ENCODE peak calls at places on chromosomes 2 and 18, in five cellular contexts. L is body of pancreas, O is Caco-2, S is cardiac fibroblast, K is GM12865. T is an unnamed sample.

GRCh38 chr2:95530734-95531133 is 46.2 kb upstream of the TRIM43B start:
- DNase-seq in L (no peak), O (no peak), S (peak; percentile 25), K (peak; percentile 79), T (peak; percentile 8)

GRCh38 chr2:106124126-106124756 is 69.9 kb downstream of the UXS1 start:
- DNase-seq in L (no peak), O (no peak), S (no peak), K (no peak), T (no peak)

GRCh38 chr18:58612239-58613055 is 16.4 kb downstream of the ALPK2 start:
- DNase-seq in L (no peak), O (no peak), S (no peak), K (no peak), T (no peak)

GRCh38 chr18:3097082-3097481 is 84.1 kb upstream of the LPIN2 start:
- DNase-seq in L (no peak), O (no peak), S (no peak), K (no peak), T (peak; percentile 24)

GRCh38 chr18:12703714-12704113 is 872 bp downstream of the PSMG2 start:
- DNase-seq in L (no peak), O (no peak), S (peak; percentile 16), K (peak; percentile 29), T (peak; percentile 24)

GRCh38 chr2:217222511-217222910 is 362.6 kb upstream of the TNP1 start:
- DNase-seq in L (no peak), O (no peak), S (no peak), K (peak; percentile 90), T (peak; percentile 91)

GRCh38 chr2:149814049-149814448 is 226.5 kb upstream of the MMADHC start:
- DNase-seq in L (no peak), O (no peak), S (no peak), K (no peak), T (no peak)

GRCh38 chr18:692841-693240 is 19.6 kb downstream of the ENOSF1 start:
- DNase-seq in L (no peak), O (no peak), S (no peak), K (no peak), T (no peak)

GRCh38 chr2:18749912-18750526 is 160.7 kb upstream of the NT5C1B start:
- DNase-seq in L (peak; percentile 65), O (peak; percentile 69), S (peak; percentile 82), K (peak; percentile 48), T (peak; percentile 58)

GRCh38 chr2:239327536-239328305 is 73.1 kb downstream of the HDAC4 start:
- DNase-seq in L (peak; percentile 14), O (no peak), S (no peak), K (no peak), T (no peak)

GRCh38 chr2:61361068-61361467 is 109.8 kb downstream of the USP34 start:
- DNase-seq in L (no peak), O (no peak), S (no peak), K (no peak), T (no peak)

GRCh38 chr2:217070043-217070430 is 210.2 kb upstream of the TNP1 start:
- DNase-seq in L (no peak), O (no peak), S (no peak), K (no peak), T (no peak)

GRCh38 chr2:165373322-165374025 is 96.0 kb upstream of the CSRNP3 start:
- DNase-seq in L (no peak), O (no peak), S (no peak), K (no peak), T (no peak)

GRCh38 chr2:33670392-33670937 is 71.4 kb upstream of the FAM98A start:
- DNase-seq in L (no peak), O (peak; percentile 41), S (no peak), K (peak; percentile 15), T (peak; percentile 19)

GRCh38 chr2:230931556-230932231 is 6.7 kb upstream of the GPR55 start:
- DNase-seq in L (no peak), O (no peak), S (no peak), K (no peak), T (no peak)

GRCh38 chr2:129767987-129768386 is 211.5 kb upstream of the RAB6C start:
- DNase-seq in L (no peak), O (no peak), S (no peak), K (no peak), T (no peak)

GRCh38 chr2:15588329-15588919 is 3.2 kb upstream of the DDX1 start:
- DNase-seq in L (peak; percentile 68), O (peak; percentile 77), S (peak; percentile 58), K (peak; percentile 26), T (peak; percentile 65)

GRCh38 chr2:25274868-25275574 is 66.7 kb downstream of the DNMT3A start:
- DNase-seq in L (no peak), O (no peak), S (peak; percentile 45), K (peak; percentile 56), T (peak; percentile 74)

GRCh38 chr18:59127047-59127446 is 12.6 kb upstream of the SEC11C start:
- DNase-seq in L (no peak), O (peak; percentile 1), S (no peak), K (no peak), T (no peak)

GRCh38 chr2:16350211-16350610 is 315.4 kb downstream of the CYRIA start:
- DNase-seq in L (no peak), O (no peak), S (no peak), K (no peak), T (no peak)

GRCh38 chr2:61727746-61728145 is 126.1 kb downstream of the FAM161A start:
- DNase-seq in L (no peak), O (no peak), S (no peak), K (peak; percentile 26), T (peak; percentile 40)

GRCh38 chr2:32792416-32792815 is 154.3 kb upstream of the LTBP1 start:
- DNase-seq in L (no peak), O (no peak), S (peak; percentile 74), K (no peak), T (no peak)

GRCh38 chr2:237662671-237663093 is 35.3 kb downstream of the LRRFIP1 start:
- DNase-seq in L (peak; percentile 94), O (peak; percentile 62), S (peak; percentile 94), K (peak; percentile 33), T (peak; percentile 78)

GRCh38 chr2:19127616-19128015 is 230.8 kb downstream of the OSR1 start:
- DNase-seq in L (no peak), O (no peak), S (no peak), K (no peak), T (no peak)

GRCh38 chr2:145356046-145356445 is 836.1 kb upstream of the ZEB2 start:
- DNase-seq in L (no peak), O (no peak), S (no peak), K (no peak), T (no peak)

GRCh38 chr18:78927156-78927555 is 52.5 kb upstream of the SALL3 start:
- DNase-seq in L (no peak), O (no peak), S (no peak), K (no peak), T (peak; percentile 60)

GRCh38 chr2:181552808-181553207 is 95.6 kb downstream of the ITGA4 start:
- DNase-seq in L (no peak), O (no peak), S (no peak), K (no peak), T (no peak)

GRCh38 chr2:129006901-129007300 is 688.2 kb upstream of the HS6ST1 start:
- DNase-seq in L (no peak), O (no peak), S (no peak), K (no peak), T (no peak)

GRCh38 chr18:7878265-7879173 is 311.4 kb downstream of the PTPRM start:
- DNase-seq in L (no peak), O (no peak), S (no peak), K (no peak), T (no peak)

GRCh38 chr2:206642075-206643025 is at the start of gene FAM237A:
- DNase-seq in L (peak; percentile 39), O (peak; percentile 57), S (peak; percentile 74), K (peak; percentile 15), T (peak; percentile 38)
- H3K4me3 ChIP-seq in L (no peak within 1 kb of the TSS), O (no peak within 1 kb of the TSS), S (no peak within 1 kb of the TSS), K (no peak within 1 kb of the TSS), T (no peak within 1 kb of the TSS)

DNA sequence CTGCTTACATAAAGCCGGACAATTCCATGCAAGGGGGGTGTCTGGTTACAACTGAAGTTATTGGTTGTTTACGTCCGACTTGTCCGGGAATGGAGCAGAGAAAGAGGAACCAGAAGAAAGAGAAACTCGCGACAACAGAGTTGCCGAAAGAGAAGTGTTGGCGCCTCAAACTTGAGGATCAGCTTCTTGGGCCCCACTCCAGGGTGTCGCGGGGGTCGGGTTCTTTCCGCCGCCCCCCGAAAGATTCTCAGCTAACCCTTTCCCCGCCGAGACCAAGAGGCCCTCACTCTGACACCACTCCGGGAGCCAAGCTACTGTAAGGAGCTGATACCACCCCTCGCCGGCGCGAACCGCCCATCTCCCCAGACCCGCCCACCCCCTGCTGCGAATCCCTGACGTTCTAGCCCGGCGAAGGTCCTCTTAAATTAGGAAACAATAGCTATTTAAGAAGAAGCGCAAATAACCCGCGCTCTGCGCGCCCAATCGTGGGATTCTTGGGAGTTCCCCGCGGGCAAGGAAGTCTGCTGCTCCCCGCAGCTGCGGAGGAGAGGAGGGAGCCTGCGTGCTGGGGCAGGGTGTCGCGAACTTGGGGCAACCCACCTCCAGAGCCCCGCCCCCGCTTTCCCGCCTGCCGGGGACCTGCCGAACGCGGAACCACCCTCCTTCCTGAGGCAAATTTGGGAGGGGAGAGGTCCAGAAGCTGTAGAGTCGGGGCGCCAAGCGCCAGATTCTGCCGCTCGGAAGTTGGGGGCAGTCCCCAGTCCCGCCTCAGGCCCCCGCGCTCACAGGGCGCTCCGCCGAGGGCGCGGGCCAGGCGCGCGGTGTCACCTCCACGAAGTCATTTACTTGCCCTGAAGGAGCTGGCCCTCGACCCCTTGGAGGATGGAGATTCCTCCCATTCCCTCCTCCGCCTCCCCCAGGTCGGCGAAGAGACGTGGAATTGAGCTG is 8.5 kb upstream of the SP9 start:
- DNase-seq in L (no peak), O (peak; percentile 50), S (peak; percentile 45), K (no peak), T (peak; percentile 47)
- H3K4me3 ChIP-seq in L (no peak overlapping the region), O (peak overlapping the region; percentile 55), S (peak overlapping the region; percentile 30), K (peak overlapping the region; percentile 66), T (peak overlapping the region; percentile 25)

GRCh38 chr2:13652531-13653313 is 936.0 kb downstream of the TRIB2 start:
- DNase-seq in L (no peak), O (no peak), S (no peak), K (peak; percentile 49), T (peak; percentile 25)

GRCh38 chr2:13654416-13654815 is 937.7 kb downstream of the TRIB2 start:
- DNase-seq in L (no peak), O (no peak), S (no peak), K (no peak), T (no peak)

GRCh38 chr2:13650586-13651180 is 933.9 kb downstream of the TRIB2 start:
- DNase-seq in L (no peak), O (no peak), S (no peak), K (peak; percentile 28), T (peak; percentile 42)

GRCh38 chr2:13651684-13652131 is 935.0 kb downstream of the TRIB2 start:
- DNase-seq in L (no peak), O (no peak), S (no peak), K (peak; percentile 59), T (no peak)
- H3K4me3 ChIP-seq in L (no peak overlapping the region), O (no peak overlapping the region), S (no peak overlapping the region), K (no peak overlapping the region), T (no peak overlapping the region)

GRCh38 chr18:43125471-43125870 is 10.0 kb upstream of the RIT2 start:
- DNase-seq in L (no peak), O (no peak), S (no peak), K (no peak), T (no peak)

GRCh38 chr18:43134876-43135275 is 19.4 kb upstream of the RIT2 start:
- DNase-seq in L (no peak), O (no peak), S (no peak), K (no peak), T (no peak)

GRCh38 chr18:43129946-43130523 is 14.6 kb upstream of the RIT2 start:
- DNase-seq in L (no peak), O (no peak), S (no peak), K (no peak), T (peak; percentile 48)
- H3K4me3 ChIP-seq in L (no peak overlapping the region), O (no peak overlapping the region), S (peak overlapping the region; percentile 11), K (no peak overlapping the region), T (peak overlapping the region; percentile 67)

T was measured in NB4.